ENCODE peak calls at places on chromosome 13, in nine cellular contexts. One of them, this sample, is unnamed.

GRCh38 chr13:42355118-42355840 is 83.3 kb downstream of the AKAP11 start:
- DNase-seq in WTC11: no peak
- DNase-seq in dorsolateral prefrontal cortex: no peak
- DNase-seq in glutamatergic neuron: no peak
- DNase-seq in fibroblast of lung: no peak
- DNase-seq in CD4-positive, CD25-positive, alpha-beta regulatory T cell: peak; percentile 75
- DNase-seq in kidney tubule cell: no peak
- DNase-seq in RWPE1: no peak
- DNase-seq in foreskin fibroblast: no peak
- DNase-seq in this sample: no peak

GRCh38 chr13:79777504-79777903 is 296.5 kb downstream of the NDFIP2 start:
- DNase-seq in WTC11: no peak
- DNase-seq in dorsolateral prefrontal cortex: no peak
- DNase-seq in glutamatergic neuron: no peak
- DNase-seq in fibroblast of lung: no peak
- DNase-seq in CD4-positive, CD25-positive, alpha-beta regulatory T cell: no peak
- DNase-seq in kidney tubule cell: no peak
- DNase-seq in RWPE1: no peak
- DNase-seq in foreskin fibroblast: no peak
- DNase-seq in this sample: no peak

GRCh38 chr13:49587311-49587847 is 2.0 kb upstream of the RCBTB1 start:
- DNase-seq in WTC11: no peak
- DNase-seq in dorsolateral prefrontal cortex: no peak
- DNase-seq in glutamatergic neuron: no peak
- DNase-seq in fibroblast of lung: peak; percentile 30
- DNase-seq in CD4-positive, CD25-positive, alpha-beta regulatory T cell: no peak
- DNase-seq in kidney tubule cell: no peak
- DNase-seq in RWPE1: peak; percentile 67
- DNase-seq in foreskin fibroblast: peak; percentile 71
- DNase-seq in this sample: no peak

GRCh38 chr13:97600438-97601080 is 166.6 kb downstream of the RAP2A start:
- DNase-seq in WTC11: no peak
- DNase-seq in dorsolateral prefrontal cortex: no peak
- DNase-seq in glutamatergic neuron: no peak
- DNase-seq in fibroblast of lung: peak; percentile 86
- DNase-seq in CD4-positive, CD25-positive, alpha-beta regulatory T cell: no peak
- DNase-seq in kidney tubule cell: peak; percentile 29
- DNase-seq in RWPE1: peak; percentile 53
- DNase-seq in foreskin fibroblast: peak; percentile 61
- DNase-seq in this sample: no peak

GRCh38 chr13:32278456-32278855 is 36.7 kb downstream of the ZAR1L start:
- DNase-seq in WTC11: no peak
- DNase-seq in dorsolateral prefrontal cortex: no peak
- DNase-seq in glutamatergic neuron: no peak
- DNase-seq in fibroblast of lung: peak; percentile 54
- DNase-seq in CD4-positive, CD25-positive, alpha-beta regulatory T cell: no peak
- DNase-seq in kidney tubule cell: peak; percentile 30
- DNase-seq in RWPE1: no peak
- DNase-seq in foreskin fibroblast: peak; percentile 78
- DNase-seq in this sample: no peak

GRCh38 chr13:74036373-74036772 is 97.8 kb downstream of the KLF12 start:
- DNase-seq in WTC11: peak; percentile 43
- DNase-seq in dorsolateral prefrontal cortex: no peak
- DNase-seq in glutamatergic neuron: no peak
- DNase-seq in fibroblast of lung: no peak
- DNase-seq in CD4-positive, CD25-positive, alpha-beta regulatory T cell: no peak
- DNase-seq in kidney tubule cell: peak; percentile 45
- DNase-seq in RWPE1: peak; percentile 75
- DNase-seq in foreskin fibroblast: no peak
- DNase-seq in this sample: no peak

GRCh38 chr13:36601186-36601585 is 72.6 kb upstream of the SERTM1 start:
- DNase-seq in WTC11: no peak
- DNase-seq in dorsolateral prefrontal cortex: no peak
- DNase-seq in glutamatergic neuron: no peak
- DNase-seq in fibroblast of lung: no peak
- DNase-seq in CD4-positive, CD25-positive, alpha-beta regulatory T cell: no peak
- DNase-seq in kidney tubule cell: no peak
- DNase-seq in RWPE1: no peak
- DNase-seq in foreskin fibroblast: no peak
- DNase-seq in this sample: no peak

GRCh38 chr13:49791214-49791752 is 1.2 kb downstream of the KPNA3 start:
- DNase-seq in WTC11: no peak
- DNase-seq in dorsolateral prefrontal cortex: no peak
- DNase-seq in glutamatergic neuron: no peak
- DNase-seq in fibroblast of lung: peak; percentile 63
- DNase-seq in CD4-positive, CD25-positive, alpha-beta regulatory T cell: peak; percentile 66
- DNase-seq in kidney tubule cell: peak; percentile 42
- DNase-seq in RWPE1: no peak
- DNase-seq in foreskin fibroblast: peak; percentile 54
- DNase-seq in this sample: no peak

GRCh38 chr13:106373989-106374572 is 161.4 kb downstream of the EFNB2 start:
- DNase-seq in WTC11: no peak
- DNase-seq in dorsolateral prefrontal cortex: no peak
- DNase-seq in glutamatergic neuron: no peak
- DNase-seq in fibroblast of lung: peak; percentile 88
- DNase-seq in CD4-positive, CD25-positive, alpha-beta regulatory T cell: no peak
- DNase-seq in kidney tubule cell: peak; percentile 51
- DNase-seq in RWPE1: no peak
- DNase-seq in foreskin fibroblast: peak; percentile 69
- DNase-seq in this sample: no peak

GRCh38 chr13:111183959-111184684 is 69.0 kb downstream of the ARHGEF7 start:
- DNase-seq in WTC11: no peak
- DNase-seq in dorsolateral prefrontal cortex: peak; percentile 67
- DNase-seq in glutamatergic neuron: no peak
- DNase-seq in fibroblast of lung: peak; percentile 37
- DNase-seq in CD4-positive, CD25-positive, alpha-beta regulatory T cell: peak; percentile 12
- DNase-seq in kidney tubule cell: no peak
- DNase-seq in RWPE1: no peak
- DNase-seq in foreskin fibroblast: peak; percentile 31
- DNase-seq in this sample: no peak

GRCh38 chr13:46831588-46832194 is 34.7 kb upstream of the ESD start:
- DNase-seq in WTC11: peak; percentile 44
- DNase-seq in dorsolateral prefrontal cortex: no peak
- DNase-seq in glutamatergic neuron: peak; percentile 38
- DNase-seq in fibroblast of lung: peak; percentile 80
- DNase-seq in CD4-positive, CD25-positive, alpha-beta regulatory T cell: peak; percentile 48
- DNase-seq in kidney tubule cell: peak; percentile 53
- DNase-seq in RWPE1: peak; percentile 34
- DNase-seq in foreskin fibroblast: peak; percentile 82
- DNase-seq in this sample: no peak